ENCODE peak calls at places on chromosomes 5 and 9, in four cellular contexts. G is endothelial cell, W is H54, M is ELR. D is an unnamed sample.

GRCh38 chr9:113525208-113525607 is 61.7 kb downstream of the RGS3 start:
- DNase-seq in G (no peak), W (no peak), M (no peak), D (no peak)

GRCh38 chr5:80346055-80346454 is 26.3 kb downstream of the SPZ1 start:
- DNase-seq in G (peak), W (peak), M (peak), D (peak)

GRCh38 chr5:2749514-2750025 is 1.9 kb downstream of the IRX2 start:
- DNase-seq in G (no peak), W (no peak), M (no peak), D (no peak)

GRCh38 chr5:16695779-16696178 is 79.0 kb upstream of the RETREG1 start:
- DNase-seq in G (no peak), W (no peak), M (no peak), D (no peak)

GRCh38 chr9:5112109-5112592 is 73.3 kb downstream of the INSL6 start:
- DNase-seq in G (no peak), W (no peak), M (no peak), D (no peak)

GRCh38 chr5:60677831-60678664 is 21.9 kb downstream of the DEPDC1B start:
- DNase-seq in G (no peak), W (no peak), M (peak), D (no peak)

GRCh38 chr9:89880161-89880560 is 275.3 kb downstream of the GADD45G start:
- DNase-seq in G (no peak), W (no peak), M (no peak), D (peak)

GRCh38 chr5:177440990-177441780 is 5.4 kb upstream of the PRR7 start:
- DNase-seq in G (no peak), W (no peak), M (no peak), D (no peak)

D was measured in H9.